ENCODE peak calls at places on chromosomes 12 and 14, in ten cellular contexts. A is A549, Y is GM12878, Q is K562, R is sigmoid colon, B is HepG2, K is suprapubic skin, N is upper lobe of left lung, G is transverse colon, P is tibial nerve. V is an unnamed sample.

GRCh38 chr12:76031081-76031413 is 529 bp downstream of the PHLDA1 start:
- DNase-seq in A (no peak), Y (no peak), Q (no peak), R (no peak), B (no peak), K (no peak), N (peak), G (no peak), P (no peak), V (no peak)

GRCh38 chr12:47029903-47030302 is 49.5 kb upstream of the PCED1B start:
- DNase-seq in A (no peak), Y (no peak), Q (no peak), R (no peak), B (no peak), K (no peak), N (no peak), G (no peak), P (no peak), V (no peak)

GRCh38 chr12:130281157-130281799 is 56.4 kb upstream of the PIWIL1 start:
- DNase-seq in A (peak), Y (no peak), Q (peak), R (no peak), B (no peak), K (no peak), N (peak), G (peak), P (no peak), V (no peak)

GRCh38 chr14:29709490-29709889 is 218.2 kb downstream of the PRKD1 start:
- DNase-seq in A (no peak), Y (no peak), Q (no peak), R (no peak), B (no peak), K (no peak), N (no peak), G (no peak), P (no peak), V (no peak)

GRCh38 chr12:88029093-88029665 is at the start of gene C12orf50:
- DNase-seq in A (no peak), Y (no peak), Q (no peak), R (no peak), B (no peak), K (no peak), N (no peak), G (no peak), P (no peak), V (no peak)

GRCh38 chr14:68157971-68158371 is 338.4 kb downstream of the RAD51B start:
- DNase-seq in A (no peak), Y (no peak), Q (no peak), R (no peak), B (no peak), K (no peak), N (no peak), G (no peak), P (no peak), V (no peak)

GRCh38 chr14:22510527-22511110 is 78.4 kb downstream of the DAD1 start:
- DNase-seq in A (no peak), Y (no peak), Q (no peak), R (no peak), B (no peak), K (no peak), N (no peak), G (no peak), P (no peak), V (no peak)

GRCh38 chr14:51386983-51387730 is 147.1 kb downstream of the TMX1 start:
- DNase-seq in A (peak), Y (no peak), Q (no peak), R (no peak), B (no peak), K (no peak), N (no peak), G (no peak), P (no peak), V (no peak)

GRCh38 chr12:7970475-7971252 is 34.7 kb upstream of the SLC2A3 start:
- DNase-seq in A (peak), Y (peak), Q (peak), R (peak), B (no peak), K (peak), N (peak), G (peak), P (peak), V (peak)

GRCh38 chr14:71228711-71229110 is 321.5 kb downstream of the PCNX1 start:
- DNase-seq in A (no peak), Y (no peak), Q (no peak), R (no peak), B (peak), K (no peak), N (no peak), G (no peak), P (no peak), V (no peak)

GRCh38 chr12:49673446-49674317 is 33.5 kb downstream of the FMNL3 start:
- DNase-seq in A (no peak), Y (no peak), Q (peak), R (peak), B (peak), K (peak), N (peak), G (peak), P (peak), V (peak)
- TF ChIP-seq EP300 in A (no peak), Y (no peak), Q (peak), R (no peak), B (no peak), K (no peak), N (no peak), G (no peak), P (no peak), V (peak)

DNA sequence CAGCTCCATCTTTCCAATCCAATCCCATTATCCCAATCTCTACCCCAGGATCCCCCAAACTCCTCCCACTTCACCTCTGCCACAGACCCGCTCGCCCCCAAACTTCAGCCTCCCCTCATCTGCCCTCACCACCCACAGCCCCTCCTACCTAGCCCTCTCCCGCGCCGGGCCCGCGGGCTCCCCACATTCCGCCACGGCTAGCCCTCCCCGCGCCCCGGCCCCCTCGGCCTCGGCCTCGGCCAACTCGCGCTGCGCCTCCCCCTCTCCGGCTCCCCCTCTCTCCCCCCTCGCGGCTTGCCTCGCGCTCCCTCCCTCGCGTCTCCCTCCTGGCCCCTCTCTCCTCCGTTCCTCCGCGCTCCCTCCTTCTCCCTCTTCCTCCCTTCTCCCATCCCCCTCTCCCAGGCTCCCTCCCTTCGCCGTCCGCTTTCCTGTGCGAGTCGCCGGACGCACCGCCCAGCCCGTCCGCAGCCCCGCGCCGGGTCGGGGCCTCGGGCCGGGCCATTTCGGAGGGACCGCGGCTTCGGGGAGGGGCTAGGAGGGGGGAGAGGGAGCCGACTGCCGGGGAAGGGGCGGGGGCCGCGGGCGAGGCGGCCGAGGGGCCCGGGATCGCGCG is at the start of gene ATN1:
- DNase-seq in A (peak), Y (no peak), Q (peak), R (peak), B (no peak), K (no peak), N (peak), G (peak), P (peak), V (peak)
- TF ChIP-seq POLR2A in A (peak), Y (peak), Q (peak), R (peak), B (peak), K (peak), N (no peak), G (peak), P (no peak), V (no peak)

GRCh38 chr14:69285661-69286255 is 25.8 kb downstream of the GALNT16 start:
- DNase-seq in A (no peak), Y (no peak), Q (no peak), R (no peak), B (no peak), K (peak), N (no peak), G (no peak), P (no peak), V (no peak)

GRCh38 chr14:69289811-69290520 is 30.0 kb downstream of the GALNT16 start:
- DNase-seq in A (no peak), Y (no peak), Q (no peak), R (no peak), B (no peak), K (peak), N (no peak), G (no peak), P (no peak), V (no peak)

GRCh38 chr14:69288956-69289705 is 29.2 kb downstream of the GALNT16 start:
- DNase-seq in A (no peak), Y (no peak), Q (no peak), R (no peak), B (no peak), K (peak), N (no peak), G (no peak), P (no peak), V (no peak)

GRCh38 chr14:69287096-69287991 is 27.4 kb downstream of the GALNT16 start:
- DNase-seq in A (peak), Y (no peak), Q (no peak), R (no peak), B (peak), K (peak), N (no peak), G (no peak), P (no peak), V (no peak)

DNA sequence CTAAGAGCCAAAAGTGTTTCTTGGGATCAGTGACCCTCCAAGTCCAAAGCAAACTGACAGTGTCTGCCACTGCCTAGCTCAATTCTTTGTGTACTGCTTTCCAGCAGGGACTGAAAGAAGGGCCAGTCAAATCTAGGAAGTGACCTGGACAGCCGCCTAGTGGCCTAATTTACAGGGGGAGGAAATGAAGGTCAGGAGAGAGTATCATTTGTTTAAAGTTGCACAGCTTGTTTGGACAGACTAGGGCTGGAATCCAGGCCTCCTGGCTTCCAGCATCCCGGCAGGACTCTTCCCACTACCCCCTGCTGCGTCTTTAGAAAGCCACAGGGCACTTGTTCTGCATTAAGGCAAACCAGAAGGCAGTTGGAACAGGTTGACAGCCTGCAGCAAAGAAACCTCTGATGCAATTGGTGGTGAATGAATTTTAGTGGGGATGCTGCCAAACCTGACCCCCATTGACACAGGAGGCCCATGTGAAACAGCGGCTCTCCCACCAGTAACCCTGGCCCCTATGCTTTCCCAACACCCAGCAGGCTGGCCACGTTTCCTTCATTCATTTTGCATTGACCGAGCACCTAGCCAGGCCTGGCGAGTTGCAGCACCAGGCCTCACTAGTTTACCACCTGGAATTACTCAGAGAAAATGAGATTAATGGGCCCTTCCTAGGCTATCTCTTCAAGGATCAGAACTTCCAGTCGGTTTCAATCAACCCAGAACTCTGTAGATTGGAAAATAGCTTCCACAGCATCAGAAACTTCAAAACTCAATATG is 28.2 kb downstream of the GALNT16 start:
- DNase-seq in A (peak), Y (no peak), Q (no peak), R (peak), B (peak), K (peak), N (no peak), G (peak), P (no peak), V (peak)
- TF ChIP-seq EP300 in A (no peak), Y (no peak), Q (no peak), R (no peak), B (no peak), K (no peak), N (no peak), G (no peak), P (no peak), V (no peak)

GRCh38 chr14:31207746-31208545 is at the start of gene HECTD1:
- DNase-seq in A (peak), Y (peak), Q (peak), R (peak), B (peak), K (peak), N (peak), G (peak), P (peak), V (peak)

GRCh38 chr14:31206536-31207286 is 882 bp downstream of the HECTD1 start:
- DNase-seq in A (peak), Y (no peak), Q (peak), R (peak), B (peak), K (no peak), N (peak), G (peak), P (no peak), V (peak)

GRCh38 chr14:31207287-31207745 is 277 bp downstream of the HECTD1 start:
- DNase-seq in A (no peak), Y (no peak), Q (no peak), R (no peak), B (no peak), K (no peak), N (no peak), G (no peak), P (peak), V (no peak)

GRCh38 chr14:31204593-31205534 is 2.7 kb downstream of the HECTD1 start:
- DNase-seq in A (no peak), Y (no peak), Q (no peak), R (no peak), B (no peak), K (no peak), N (no peak), G (no peak), P (no peak), V (no peak)

DNA sequence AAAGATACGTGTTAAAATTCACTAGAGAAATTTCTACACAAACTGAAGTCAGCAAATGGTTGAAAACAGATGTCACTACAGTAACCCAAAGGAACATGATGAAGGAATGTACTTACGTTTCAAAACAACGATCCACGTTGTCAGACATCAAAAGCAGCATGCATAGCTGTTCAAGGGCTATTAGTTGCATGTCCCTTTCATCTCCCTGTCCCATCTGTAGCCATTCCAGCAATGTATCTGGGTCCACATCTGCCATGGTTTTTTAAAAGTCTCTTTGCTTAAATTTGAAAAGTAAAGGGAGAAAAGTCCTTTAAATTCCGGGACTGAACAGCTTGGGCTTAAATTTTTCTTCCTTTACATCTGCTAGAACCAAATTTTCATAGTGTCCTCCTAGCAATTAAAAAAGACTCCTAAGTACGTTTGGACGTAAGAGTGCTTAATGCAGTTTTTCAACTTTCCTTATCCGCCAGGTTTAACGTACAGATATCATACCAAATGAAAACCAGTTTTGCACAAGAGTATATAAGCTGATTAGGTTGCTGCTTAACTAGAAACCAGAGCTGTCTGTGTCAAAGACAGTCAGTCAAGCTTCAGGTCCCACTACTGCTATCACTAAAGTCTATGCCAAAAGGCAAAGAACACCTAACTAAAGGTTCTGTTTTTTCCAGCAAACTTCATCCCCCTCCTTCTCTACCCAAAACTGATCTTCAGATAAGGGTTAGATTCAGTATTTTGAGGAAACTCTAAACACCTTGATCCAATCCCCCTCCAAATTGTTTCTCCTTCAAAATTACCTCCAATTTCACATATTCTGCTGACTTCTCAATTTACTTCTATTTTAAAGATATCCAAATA is 1.7 kb downstream of the HECTD1 start:
- DNase-seq in A (peak), Y (no peak), Q (no peak), R (no peak), B (peak), K (no peak), N (no peak), G (no peak), P (no peak), V (no peak)
- TF ChIP-seq POLR2A in A (no peak), Y (no peak), Q (no peak), R (no peak), B (no peak), K (no peak), N (no peak), G (no peak), P (no peak), V (no peak)

GRCh38 chr14:31024042-31024480 is 1.4 kb upstream of the AP4S1 start:
- DNase-seq in A (no peak), Y (no peak), Q (no peak), R (no peak), B (peak), K (no peak), N (no peak), G (no peak), P (no peak), V (no peak)
- TF ChIP-seq EP300 in A (no peak), Y (no peak), Q (no peak), R (no peak), B (no peak), K (no peak), N (no peak), G (no peak), P (no peak), V (no peak)

GRCh38 chr12:109053382-109054123 is 1.2 kb downstream of the USP30 start:
- DNase-seq in A (no peak), Y (peak), Q (peak), R (no peak), B (peak), K (no peak), N (no peak), G (no peak), P (no peak), V (no peak)

GRCh38 chr12:109056891-109057290 is 4.5 kb downstream of the USP30 start:
- DNase-seq in A (no peak), Y (no peak), Q (no peak), R (no peak), B (no peak), K (no peak), N (no peak), G (no peak), P (no peak), V (no peak)

GRCh38 chr12:109054520-109054919 is 2.1 kb downstream of the USP30 start:
- DNase-seq in A (no peak), Y (no peak), Q (no peak), R (no peak), B (no peak), K (no peak), N (no peak), G (no peak), P (no peak), V (no peak)

GRCh38 chr12:109052097-109052414 is 320 bp upstream of the USP30 start:
- DNase-seq in A (no peak), Y (no peak), Q (no peak), R (no peak), B (no peak), K (no peak), N (no peak), G (no peak), P (no peak), V (no peak)

GRCh38 chr12:109052415-109053323 is at the start of gene USP30:
- DNase-seq in A (peak), Y (peak), Q (peak), R (peak), B (peak), K (peak), N (peak), G (peak), P (peak), V (peak)
- TF ChIP-seq POLR2A in A (no peak), Y (peak), Q (peak), R (no peak), B (no peak), K (no peak), N (peak), G (peak), P (no peak), V (no peak)